ENCODE peak calls at places on chromosome 17, in six cellular contexts. I is tibial nerve; U is CD4-positive, CD25-positive, alpha-beta regulatory T cell; P is breast epithelium; C is CD8-positive, alpha-beta T cell; R is neural progenitor cell. A is an unnamed sample.
A peak's percentile ranks its signal among the peaks of the same experiment; 100 is the strongest.

GRCh38 chr17:77160877-77161530 is 20.2 kb downstream of the SEC14L1 start:
- DNase-seq in C (no peak), P (no peak), R (no peak), U (no peak), I (no peak), A (no peak)

GRCh38 chr17:12070561-12070960 is 49.9 kb downstream of the MAP2K4 start:
- DNase-seq in P (no peak), R (no peak), I (no peak), U (no peak), C (no peak), A (no peak)

GRCh38 chr17:19344311-19345066 is 18.0 kb downstream of the B9D1 start:
- DNase-seq in I (no peak), P (peak; percentile 43), C (no peak), U (no peak), R (no peak), A (no peak)

GRCh38 chr17:17511293-17511741 is 15.1 kb upstream of the RASD1 start:
- DNase-seq in R (no peak), I (no peak), P (no peak), C (no peak), U (no peak), A (no peak)

GRCh38 chr17:3032258-3033247 is 30.9 kb downstream of the OR1D5 start:
- DNase-seq in C (peak; percentile 32), P (no peak), I (no peak), U (no peak), R (no peak), A (peak; percentile 31)

GRCh38 chr17:43026610-43027009 is 1.6 kb downstream of the RND2 start:
- DNase-seq in C (no peak), I (no peak), U (no peak), R (no peak), P (no peak), A (no peak)

GRCh38 chr17:59618894-59619312 is 792 bp upstream of the CLTC start:
- DNase-seq in U (no peak), R (peak; percentile 95), I (peak; percentile 81), P (no peak), C (no peak), A (no peak)

GRCh38 chr17:32831627-32832243 is 45.2 kb downstream of the MYO1D start:
- DNase-seq in P (no peak), R (no peak), I (no peak), U (no peak), C (no peak), A (no peak)

GRCh38 chr17:71765437-71765836 is 355.4 kb upstream of the SOX9 start:
- DNase-seq in P (no peak), I (no peak), R (no peak), C (no peak), U (no peak), A (no peak)

DNA sequence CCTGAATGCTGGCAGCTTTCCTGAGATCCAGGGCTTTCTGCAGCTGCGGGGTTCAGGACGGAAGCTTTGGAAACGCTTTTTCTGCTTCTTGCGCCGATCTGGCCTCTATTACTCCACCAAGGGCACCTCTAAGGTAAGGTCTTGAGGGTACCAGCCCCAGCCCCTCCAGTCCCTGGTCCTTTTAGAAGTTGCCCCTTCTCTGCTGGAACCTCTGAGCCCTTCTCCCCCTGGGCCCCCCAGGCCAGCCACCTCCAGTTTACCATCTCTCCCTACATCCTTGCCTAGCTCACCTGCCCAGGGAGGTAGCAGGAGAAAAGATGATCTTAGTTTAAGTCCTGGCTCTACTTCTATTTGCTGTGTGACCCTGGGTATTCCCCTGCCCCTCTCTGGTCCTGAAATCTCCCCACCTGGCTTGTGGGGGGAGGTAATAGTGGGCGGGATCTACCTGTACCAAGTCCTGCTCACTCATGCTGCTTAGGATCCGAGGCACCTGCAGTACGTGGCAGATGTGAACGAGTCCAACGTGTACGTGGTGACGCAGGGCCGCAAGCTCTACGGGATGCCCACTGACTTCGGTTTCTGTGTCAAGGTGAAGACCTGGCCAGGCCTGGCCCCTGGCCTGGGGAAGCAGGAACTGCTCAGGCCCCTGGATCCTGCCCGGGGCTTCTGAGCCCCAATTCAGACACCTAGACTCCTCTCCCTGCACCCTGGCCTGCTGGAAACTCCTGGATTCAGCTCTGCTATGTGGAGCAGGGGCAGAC is 6.5 kb downstream of the GRB7 start:
- DNase-seq in C (no peak), R (no peak), I (no peak), P (no peak), U (no peak), A (no peak)
- H3K27ac ChIP-seq in C (no peak overlapping the region), R (no peak overlapping the region), I (no peak overlapping the region), P (no peak overlapping the region), U (no peak overlapping the region), A (no peak overlapping the region)

DNA sequence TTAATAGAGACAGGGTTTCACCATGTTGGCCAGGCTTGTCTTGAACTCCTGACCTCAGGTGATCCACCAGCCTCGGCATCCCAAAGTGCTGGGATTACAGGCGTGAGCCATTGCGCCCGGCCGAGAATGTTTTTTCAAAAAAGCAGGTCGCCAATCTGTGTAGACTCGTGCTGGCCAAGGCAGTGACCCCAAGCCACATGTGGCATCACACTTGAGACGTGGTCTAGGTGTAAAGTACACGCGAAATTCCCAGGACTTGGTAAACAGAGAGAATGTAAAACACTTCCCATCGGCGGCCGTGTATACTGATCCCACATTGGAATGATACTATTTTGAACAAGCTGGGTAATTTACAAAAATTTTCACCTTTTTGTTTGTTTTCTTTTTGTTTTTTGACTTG is 41.1 kb downstream of the TBC1D16 start:
- DNase-seq in U (no peak), P (no peak), I (no peak), R (no peak), C (no peak), A (no peak)
- H3K4me1 ChIP-seq in U (peaks cover 40% of the 10 kb centered on the region), P (no peaks in the 10 kb centered on the region), I (peaks cover 35% of the 10 kb centered on the region), R (peaks cover 20% of the 10 kb centered on the region), C (peaks cover 56% of the 10 kb centered on the region), A (peaks cover 45% of the 10 kb centered on the region)

GRCh38 chr17:50943575-50943933 is 77.4 kb upstream of the TOB1 start:
- DNase-seq in U (no peak), C (no peak), I (peak; percentile 12), R (no peak), P (peak; percentile 50), A (peak; percentile 46)
- H3K27ac ChIP-seq in U (peak overlapping the region; percentile 72), C (peak overlapping the region; percentile 72), I (peak overlapping the region; percentile 88), R (no peak overlapping the region), P (peak overlapping the region; percentile 94), A (peak overlapping the region; percentile 96)

DNA sequence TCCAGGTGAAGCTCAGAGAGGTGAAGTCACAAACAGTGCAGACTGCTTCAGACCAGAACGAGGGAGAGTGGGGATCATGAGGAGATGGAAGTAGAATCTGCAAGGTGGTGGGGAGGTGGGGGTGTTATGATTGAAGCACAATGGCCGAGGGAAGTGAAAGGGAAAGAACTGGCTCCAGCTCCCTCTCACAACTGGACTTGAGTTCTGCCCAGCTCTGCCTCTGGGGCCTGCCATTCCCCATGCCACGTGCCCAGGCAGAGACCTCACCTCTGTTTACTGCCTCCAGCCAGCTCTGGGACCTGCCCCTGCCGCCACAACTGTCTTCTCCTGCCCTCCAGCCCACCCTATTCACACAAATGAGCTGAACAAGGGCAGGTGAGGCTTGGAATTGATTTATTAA is 2.5 kb downstream of the PNMT start:
- DNase-seq in P (no peak), C (no peak), I (no peak), U (no peak), R (no peak), A (no peak)
- H3K4me1 ChIP-seq in P (peaks cover 20% of the 10 kb centered on the region), C (peaks cover 34% of the 10 kb centered on the region), I (peaks cover 18% of the 10 kb centered on the region), U (peaks cover 29% of the 10 kb centered on the region), R (peaks cover 17% of the 10 kb centered on the region), A (peaks cover 2% of the 10 kb centered on the region)

GRCh38 chr17:46788300-46788699 is 30.2 kb downstream of the WNT3 start:
- DNase-seq in U (no peak), I (no peak), P (no peak), C (no peak), R (no peak), A (no peak)

GRCh38 chr17:46789610-46790009 is 28.9 kb downstream of the WNT3 start:
- DNase-seq in U (no peak), R (no peak), P (no peak), C (no peak), I (no peak), A (no peak)

GRCh38 chr17:46790216-46790615 is 28.3 kb downstream of the WNT3 start:
- DNase-seq in P (no peak), C (no peak), R (no peak), U (no peak), I (no peak), A (no peak)

GRCh38 chr17:46787478-46787877 is 31.0 kb downstream of the WNT3 start:
- DNase-seq in C (no peak), I (no peak), R (no peak), P (no peak), U (no peak), A (no peak)

GRCh38 chr17:46788796-46789195 is 29.7 kb downstream of the WNT3 start:
- DNase-seq in I (no peak), R (peak; percentile 40), U (no peak), P (no peak), C (no peak), A (no peak)
- H3K27ac ChIP-seq in I (no peak overlapping the region), R (no peak overlapping the region), U (no peak overlapping the region), P (no peak overlapping the region), C (no peak overlapping the region), A (no peak overlapping the region)

DNA sequence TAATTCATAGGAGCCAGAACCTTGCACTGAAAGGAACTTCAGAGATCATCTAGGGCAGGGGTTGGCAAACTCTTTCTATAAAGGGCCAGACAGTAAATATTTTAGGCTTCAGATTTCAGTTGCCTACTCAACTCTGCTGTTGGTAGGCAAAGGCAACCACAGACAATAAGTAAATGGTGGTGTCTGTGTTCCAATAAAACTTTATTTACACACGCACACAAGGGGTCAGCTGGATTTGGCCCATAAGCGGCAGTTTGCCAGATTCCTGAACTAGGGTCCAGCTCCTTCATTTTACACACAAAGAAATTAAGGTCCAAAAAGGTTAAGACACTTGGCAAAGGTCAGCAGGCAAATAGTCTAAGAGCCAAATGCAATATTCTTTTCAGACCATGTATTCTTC is 107.3 kb downstream of the SPAG9 start:
- DNase-seq in C (no peak), U (no peak), I (no peak), R (no peak), P (no peak), A (no peak)
- H3K4me1 ChIP-seq in C (no peaks in the 10 kb centered on the region), U (no peaks in the 10 kb centered on the region), I (no peaks in the 10 kb centered on the region), R (no peaks in the 10 kb centered on the region), P (no peaks in the 10 kb centered on the region), A (no peaks in the 10 kb centered on the region)